ENCODE peak calls at places on chromosome 12, in four cellular contexts. Q is HCT116, E is endothelial cell of umbilical vein, Z is K562. T is an unnamed sample. For H3K4me1 and H4K20me1, the result is how much of the 10 kb centered on the place peaks cover.

GRCh38 chr12:54882074-54882473 is 27.8 kb downstream of the MUCL1 start:
- DNase-seq in Q (no peak), E (no peak), Z (no peak), T (no peak)

GRCh38 chr12:93902736-93903562 is 225.8 kb downstream of the CRADD start:
- DNase-seq in Q (no peak), E (no peak), Z (no peak), T (no peak)

GRCh38 chr12:82650627-82651337 is 35.9 kb upstream of the TMTC2 start:
- DNase-seq in Q (peak), E (peak), Z (no peak), T (no peak)

GRCh38 chr12:112616469-112617190 is 174.9 kb upstream of the RPH3A start:
- DNase-seq in Q (no peak), E (no peak), Z (no peak), T (peak)

GRCh38 chr12:125185311-125185739 is 120.1 kb downstream of the AACS start:
- DNase-seq in Q (no peak), E (no peak), Z (peak), T (peak)

GRCh38 chr12:93853698-93854478 is 176.7 kb downstream of the CRADD start:
- DNase-seq in Q (no peak), E (no peak), Z (no peak), T (no peak)

GRCh38 chr12:5276327-5276880 is 155.5 kb upstream of the NTF3 start:
- DNase-seq in Q (no peak), E (no peak), Z (no peak), T (no peak)

GRCh38 chr12:59472273-59472672 is 123.6 kb upstream of the SLC16A7 start:
- DNase-seq in Q (no peak), E (no peak), Z (no peak), T (no peak)

GRCh38 chr12:94289551-94290312 is 141.4 kb downstream of the PLXNC1 start:
- DNase-seq in Q (no peak), E (peak), Z (no peak), T (peak)

GRCh38 chr12:7110661-7111060 is 1.6 kb upstream of the C1RL start:
- DNase-seq in Q (no peak), E (no peak), Z (no peak), T (no peak)
- H3K4me1 ChIP-seq in Q (under half), E (under half), Z (under half), T (under half)

DNA sequence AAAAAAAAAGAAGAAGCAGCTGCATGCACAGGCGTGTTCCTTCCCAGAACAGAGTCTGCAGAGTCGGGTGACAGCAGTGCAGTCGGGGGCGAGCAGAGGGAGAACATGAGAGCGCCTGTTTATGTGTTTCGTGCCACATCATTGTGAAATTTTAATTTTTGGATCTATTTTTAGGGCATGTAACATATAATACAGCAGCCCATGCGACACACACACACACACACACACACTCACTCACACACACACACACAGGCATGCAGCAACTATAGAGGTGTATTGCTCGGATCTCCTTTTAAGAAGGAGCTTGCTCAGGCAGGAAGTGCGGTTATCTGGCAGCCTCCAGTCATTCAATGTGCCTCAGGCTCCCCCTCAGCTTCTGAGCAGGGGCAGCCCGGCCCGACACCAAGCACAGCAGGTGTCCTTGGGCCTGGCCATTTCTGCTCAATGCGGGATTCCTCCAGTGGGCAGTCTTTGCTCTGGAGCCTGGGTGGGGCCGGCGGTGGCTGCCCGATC is 71.8 kb downstream of the ZNF664 start:
- DNase-seq in Q (no peak), E (no peak), Z (no peak), T (peak)
- H3K9ac ChIP-seq in Q (no peak), E (no peak), Z (no peak), T (no peak)

GRCh38 chr12:123067654-123068053 is 83.2 kb downstream of the PITPNM2 start:
- DNase-seq in Q (no peak), E (no peak), Z (no peak), T (no peak)
- H4K20me1 ChIP-seq in Q (under half), E (under half), Z (under half), T (under half)

GRCh38 chr12:66899567-66899966 is 220.7 kb upstream of the GRIP1 start:
- DNase-seq in Q (no peak), E (no peak), Z (no peak), T (no peak)

GRCh38 chr12:66900616-66901015 is 221.7 kb upstream of the GRIP1 start:
- DNase-seq in Q (no peak), E (peak), Z (no peak), T (no peak)

GRCh38 chr12:66901136-66901932 is 222.5 kb upstream of the GRIP1 start:
- DNase-seq in Q (no peak), E (no peak), Z (no peak), T (no peak)

GRCh38 chr12:66896797-66897196 is 217.9 kb upstream of the GRIP1 start:
- DNase-seq in Q (no peak), E (no peak), Z (no peak), T (no peak)

GRCh38 chr12:66898700-66899469 is 220.0 kb upstream of the GRIP1 start:
- DNase-seq in Q (no peak), E (no peak), Z (no peak), T (no peak)
- H3K4me1 ChIP-seq in Q (under half), E (under half), Z (under half), T (under half)

T was measured in neural progenitor cell.